ENCODE peak calls at places on chromosomes 3 and 15, in four cellular contexts. One of them, this sample, is unnamed. For H3K4me1, the result is how much of the 10 kb centered on the place peaks cover.

GRCh38 chr3:16056210-16056607 is 118.3 kb upstream of the GALNT15 start:
- DNase-seq in right atrium auricular region: peak
- DNase-seq in lung: no peak
- DNase-seq in CD8-positive, alpha-beta T cell: no peak
- DNase-seq in this sample: peak

GRCh38 chr3:169510378-169510777 is 153.1 kb downstream of the MECOM start:
- DNase-seq in right atrium auricular region: no peak
- DNase-seq in lung: no peak
- DNase-seq in CD8-positive, alpha-beta T cell: no peak
- DNase-seq in this sample: no peak

GRCh38 chr15:49223536-49224274 is 53.7 kb downstream of the GALK2 start:
- DNase-seq in right atrium auricular region: no peak
- DNase-seq in lung: no peak
- DNase-seq in CD8-positive, alpha-beta T cell: no peak
- DNase-seq in this sample: no peak

GRCh38 chr15:55774113-55774970 is 31.4 kb upstream of the PRTG start:
- DNase-seq in right atrium auricular region: peak
- DNase-seq in lung: peak
- DNase-seq in CD8-positive, alpha-beta T cell: peak
- DNase-seq in this sample: no peak

GRCh38 chr3:62151591-62151990 is 221.8 kb downstream of the FEZF2 start:
- DNase-seq in right atrium auricular region: no peak
- DNase-seq in lung: no peak
- DNase-seq in CD8-positive, alpha-beta T cell: no peak
- DNase-seq in this sample: no peak

GRCh38 chr3:43363621-43364266 is 77.4 kb downstream of the SNRK start:
- DNase-seq in right atrium auricular region: no peak
- DNase-seq in lung: no peak
- DNase-seq in CD8-positive, alpha-beta T cell: no peak
- DNase-seq in this sample: peak

GRCh38 chr3:44476181-44476599 is 1.3 kb downstream of the ZNF445 start:
- DNase-seq in right atrium auricular region: no peak
- DNase-seq in lung: no peak
- DNase-seq in CD8-positive, alpha-beta T cell: no peak
- DNase-seq in this sample: no peak

GRCh38 chr3:20074226-20075063 is 34.2 kb downstream of the KAT2B start:
- DNase-seq in right atrium auricular region: no peak
- DNase-seq in lung: no peak
- DNase-seq in CD8-positive, alpha-beta T cell: no peak
- DNase-seq in this sample: no peak

GRCh38 chr3:155317211-155317610 is 23.7 kb upstream of the STRIT1 start:
- DNase-seq in right atrium auricular region: no peak
- DNase-seq in lung: no peak
- DNase-seq in CD8-positive, alpha-beta T cell: no peak
- DNase-seq in this sample: no peak

GRCh38 chr3:117688583-117688982 is 979.0 kb downstream of the TUSC7 start:
- DNase-seq in right atrium auricular region: no peak
- DNase-seq in lung: no peak
- DNase-seq in CD8-positive, alpha-beta T cell: no peak
- DNase-seq in this sample: no peak

GRCh38 chr3:192597511-192597910 is 129.8 kb downstream of the FGF12 start:
- DNase-seq in right atrium auricular region: no peak
- DNase-seq in lung: no peak
- DNase-seq in CD8-positive, alpha-beta T cell: no peak
- DNase-seq in this sample: no peak

GRCh38 chr3:10338164-10338470 is 17.2 kb upstream of the SEC13 start:
- DNase-seq in right atrium auricular region: no peak
- DNase-seq in lung: no peak
- DNase-seq in CD8-positive, alpha-beta T cell: no peak
- DNase-seq in this sample: peak

GRCh38 chr3:23169551-23169950 is 33.6 kb upstream of the UBE2E2 start:
- DNase-seq in right atrium auricular region: no peak
- DNase-seq in lung: no peak
- DNase-seq in CD8-positive, alpha-beta T cell: no peak
- DNase-seq in this sample: no peak

DNA sequence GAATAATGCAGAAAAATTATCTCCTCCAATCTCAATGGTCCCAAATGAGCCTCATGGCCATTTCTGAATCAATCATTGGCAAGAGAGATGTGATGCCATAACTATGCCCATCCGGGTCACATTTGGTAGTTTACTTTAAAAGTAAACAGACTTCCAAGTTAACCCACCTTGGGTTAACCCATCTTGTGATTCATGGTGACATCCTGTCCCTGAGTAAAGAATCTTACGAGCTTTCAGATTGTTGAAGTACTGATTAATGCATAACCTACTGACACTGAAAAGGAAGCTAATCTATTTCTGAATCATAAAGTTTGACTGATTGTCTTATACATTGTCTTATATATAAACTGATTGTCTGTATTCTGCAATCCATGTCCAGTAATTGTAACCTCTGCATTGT is 467.2 kb upstream of the AGTR1 start:
- DNase-seq in right atrium auricular region: no peak
- DNase-seq in lung: no peak
- DNase-seq in CD8-positive, alpha-beta T cell: no peak
- DNase-seq in this sample: no peak
- H3K27ac ChIP-seq in right atrium auricular region: no peak
- H3K27ac ChIP-seq in lung: no peak
- H3K27ac ChIP-seq in CD8-positive, alpha-beta T cell: no peak
- H3K27ac ChIP-seq in this sample: no peak

DNA sequence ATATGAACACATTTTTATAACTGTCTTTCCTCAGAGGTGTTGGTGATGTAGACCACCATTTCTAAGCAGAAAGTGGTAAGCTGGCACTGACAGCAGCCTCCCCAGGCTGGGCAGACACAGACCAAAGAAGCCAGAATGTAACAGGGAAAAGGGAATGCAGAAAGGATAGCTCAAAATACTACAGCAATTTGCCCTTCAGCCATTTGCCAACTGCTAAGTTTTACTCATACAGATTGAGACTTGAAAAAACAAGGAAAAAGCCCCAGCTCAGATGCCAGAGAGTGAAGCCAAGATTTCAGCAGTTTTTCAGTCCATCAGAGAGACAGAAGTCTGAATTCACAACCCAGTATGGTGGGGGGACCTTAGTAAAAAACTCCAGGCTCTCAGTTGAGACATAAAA is 73.6 kb upstream of the ABI3BP start:
- DNase-seq in right atrium auricular region: no peak
- DNase-seq in lung: no peak
- DNase-seq in CD8-positive, alpha-beta T cell: no peak
- DNase-seq in this sample: no peak
- H3K4me1 ChIP-seq in right atrium auricular region: under half
- H3K4me1 ChIP-seq in lung: under half
- H3K4me1 ChIP-seq in CD8-positive, alpha-beta T cell: under half
- H3K4me1 ChIP-seq in this sample: under half

GRCh38 chr3:114892117-114892870 is 254.8 kb downstream of the ZBTB20 start:
- DNase-seq in right atrium auricular region: no peak
- DNase-seq in lung: no peak
- DNase-seq in CD8-positive, alpha-beta T cell: no peak
- DNase-seq in this sample: no peak
- H3K27ac ChIP-seq in right atrium auricular region: no peak
- H3K27ac ChIP-seq in lung: no peak
- H3K27ac ChIP-seq in CD8-positive, alpha-beta T cell: no peak
- H3K27ac ChIP-seq in this sample: peak

DNA sequence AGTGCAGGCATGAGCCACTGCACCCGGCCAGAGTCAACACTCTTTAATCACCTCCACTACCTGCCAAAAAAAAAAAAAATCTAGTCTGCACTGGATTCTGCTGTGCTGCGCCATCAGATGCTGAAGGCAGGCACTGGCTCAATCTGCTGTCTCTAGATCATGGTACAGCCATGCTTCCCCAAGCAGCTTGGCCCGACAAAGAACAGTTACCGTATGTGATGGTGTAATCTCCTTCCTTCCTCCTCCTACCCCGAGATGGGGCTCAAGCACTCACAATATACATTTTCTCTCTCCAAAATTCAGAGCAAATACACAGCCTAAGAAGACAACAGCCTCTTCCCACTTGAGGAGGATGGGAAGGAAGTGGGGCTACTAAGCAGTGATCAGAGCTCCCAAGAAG is 45.1 kb downstream of the DAPK2 start:
- DNase-seq in right atrium auricular region: no peak
- DNase-seq in lung: no peak
- DNase-seq in CD8-positive, alpha-beta T cell: no peak
- DNase-seq in this sample: no peak
- H3K4me1 ChIP-seq in right atrium auricular region: half or more
- H3K4me1 ChIP-seq in lung: under half
- H3K4me1 ChIP-seq in CD8-positive, alpha-beta T cell: under half
- H3K4me1 ChIP-seq in this sample: half or more

DNA sequence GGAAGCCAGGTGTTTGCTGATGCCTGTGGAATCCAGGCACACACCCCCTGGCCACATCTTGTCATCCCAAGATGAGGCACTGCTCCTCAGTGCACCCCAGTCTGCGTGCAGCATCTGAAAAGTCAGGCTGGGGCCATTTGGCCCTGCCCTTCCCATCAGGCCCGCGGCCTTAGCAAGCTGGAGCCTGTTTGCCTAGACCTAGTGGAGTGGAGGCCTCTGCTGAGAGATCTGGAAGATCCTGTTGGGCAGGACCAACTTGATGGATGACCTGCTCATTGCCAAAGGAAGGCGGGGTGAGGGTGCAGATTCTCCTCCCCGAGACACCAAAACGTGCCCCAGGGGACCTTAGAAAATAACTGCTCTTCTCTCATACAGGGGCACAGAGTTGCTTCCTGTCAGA is 220.2 kb downstream of the SHQ1 start:
- DNase-seq in right atrium auricular region: no peak
- DNase-seq in lung: no peak
- DNase-seq in CD8-positive, alpha-beta T cell: no peak
- DNase-seq in this sample: no peak
- H3K27ac ChIP-seq in right atrium auricular region: no peak
- H3K27ac ChIP-seq in lung: no peak
- H3K27ac ChIP-seq in CD8-positive, alpha-beta T cell: no peak
- H3K27ac ChIP-seq in this sample: no peak

GRCh38 chr3:50644556-50644955 is 27.6 kb downstream of the MAPKAPK3 start:
- DNase-seq in right atrium auricular region: no peak
- DNase-seq in lung: no peak
- DNase-seq in CD8-positive, alpha-beta T cell: no peak
- DNase-seq in this sample: no peak
- H3K4me1 ChIP-seq in right atrium auricular region: under half
- H3K4me1 ChIP-seq in lung: under half
- H3K4me1 ChIP-seq in CD8-positive, alpha-beta T cell: under half
- H3K4me1 ChIP-seq in this sample: under half

GRCh38 chr15:38991126-38991525 is 426.5 kb upstream of the RASGRP1 start:
- DNase-seq in right atrium auricular region: no peak
- DNase-seq in lung: no peak
- DNase-seq in CD8-positive, alpha-beta T cell: no peak
- DNase-seq in this sample: no peak
- H3K27ac ChIP-seq in right atrium auricular region: peak
- H3K27ac ChIP-seq in lung: no peak
- H3K27ac ChIP-seq in CD8-positive, alpha-beta T cell: no peak
- H3K27ac ChIP-seq in this sample: no peak

GRCh38 chr3:143824675-143825074 is 23.6 kb downstream of the SLC9A9 start:
- DNase-seq in right atrium auricular region: no peak
- DNase-seq in lung: no peak
- DNase-seq in CD8-positive, alpha-beta T cell: no peak
- DNase-seq in this sample: no peak

GRCh38 chr3:143825513-143825912 is 22.8 kb downstream of the SLC9A9 start:
- DNase-seq in right atrium auricular region: no peak
- DNase-seq in lung: no peak
- DNase-seq in CD8-positive, alpha-beta T cell: peak
- DNase-seq in this sample: no peak

GRCh38 chr3:143830063-143830462 is 18.2 kb downstream of the SLC9A9 start:
- DNase-seq in right atrium auricular region: no peak
- DNase-seq in lung: no peak
- DNase-seq in CD8-positive, alpha-beta T cell: no peak
- DNase-seq in this sample: no peak

GRCh38 chr3:143827425-143827824 is 20.8 kb downstream of the SLC9A9 start:
- DNase-seq in right atrium auricular region: no peak
- DNase-seq in lung: no peak
- DNase-seq in CD8-positive, alpha-beta T cell: no peak
- DNase-seq in this sample: no peak

GRCh38 chr3:143826296-143826695 is 22.0 kb downstream of the SLC9A9 start:
- DNase-seq in right atrium auricular region: no peak
- DNase-seq in lung: no peak
- DNase-seq in CD8-positive, alpha-beta T cell: no peak
- DNase-seq in this sample: no peak
- H3K4me1 ChIP-seq in right atrium auricular region: under half
- H3K4me1 ChIP-seq in lung: under half
- H3K4me1 ChIP-seq in CD8-positive, alpha-beta T cell: under half
- H3K4me1 ChIP-seq in this sample: under half

GRCh38 chr15:92715753-92716152 is 60.2 kb upstream of the FAM174B start:
- DNase-seq in right atrium auricular region: no peak
- DNase-seq in lung: no peak
- DNase-seq in CD8-positive, alpha-beta T cell: no peak
- DNase-seq in this sample: no peak
- H3K27ac ChIP-seq in right atrium auricular region: no peak
- H3K27ac ChIP-seq in lung: no peak
- H3K27ac ChIP-seq in CD8-positive, alpha-beta T cell: no peak
- H3K27ac ChIP-seq in this sample: no peak